ENCODE peak calls at places on chromosomes 1 and 21, in five cellular contexts. One of them, this sample, is unnamed.

GRCh38 chr1:89547563-89548485 is 23.2 kb downstream of the LRRC8B start:
- DNase-seq in A549: peak
- DNase-seq in K562: no peak
- DNase-seq in GM12878: no peak
- DNase-seq in HepG2: peak
- DNase-seq in this sample: no peak

GRCh38 chr1:203273869-203274602 is 31.3 kb upstream of the BTG2 start:
- DNase-seq in GM12878: no peak
- DNase-seq in K562: no peak
- DNase-seq in HepG2: no peak
- DNase-seq in A549: no peak
- DNase-seq in this sample: no peak

GRCh38 chr21:41507521-41508414 is at the start of gene TMPRSS2:
- DNase-seq in HepG2: no peak
- DNase-seq in K562: no peak
- DNase-seq in A549: no peak
- DNase-seq in GM12878: no peak
- DNase-seq in this sample: no peak

GRCh38 chr1:60984066-60984799 is 98.1 kb upstream of the NFIA start:
- DNase-seq in K562: no peak
- DNase-seq in GM12878: no peak
- DNase-seq in A549: no peak
- DNase-seq in HepG2: no peak
- DNase-seq in this sample: no peak

GRCh38 chr1:50548243-50548642 is 125.0 kb upstream of the DMRTA2 start:
- DNase-seq in K562: no peak
- DNase-seq in A549: no peak
- DNase-seq in GM12878: no peak
- DNase-seq in HepG2: no peak
- DNase-seq in this sample: no peak

GRCh38 chr1:38559180-38559874 is 300.2 kb downstream of the RRAGC start:
- DNase-seq in HepG2: no peak
- DNase-seq in A549: no peak
- DNase-seq in K562: no peak
- DNase-seq in GM12878: peak
- DNase-seq in this sample: no peak

GRCh38 chr21:43343095-43343991 is 83.6 kb downstream of the SIK1 start:
- DNase-seq in HepG2: peak
- DNase-seq in K562: no peak
- DNase-seq in A549: peak
- DNase-seq in GM12878: no peak
- DNase-seq in this sample: no peak

GRCh38 chr1:18923721-18924610 is 21.6 kb upstream of the ALDH4A1 start:
- DNase-seq in GM12878: no peak
- DNase-seq in K562: no peak
- DNase-seq in A549: no peak
- DNase-seq in HepG2: no peak
- DNase-seq in this sample: no peak

GRCh38 chr1:61967750-61968149 is 225.5 kb downstream of the PATJ start:
- DNase-seq in HepG2: no peak
- DNase-seq in K562: no peak
- DNase-seq in A549: no peak
- DNase-seq in GM12878: no peak
- DNase-seq in this sample: no peak

GRCh38 chr1:70818391-70818790 is 229.2 kb downstream of the PTGER3 start:
- DNase-seq in HepG2: no peak
- DNase-seq in K562: no peak
- DNase-seq in A549: no peak
- DNase-seq in GM12878: no peak
- DNase-seq in this sample: no peak

GRCh38 chr1:147847831-147848230 is 54.8 kb upstream of the GJA8 start:
- DNase-seq in HepG2: no peak
- DNase-seq in K562: peak
- DNase-seq in A549: no peak
- DNase-seq in GM12878: no peak
- DNase-seq in this sample: no peak

GRCh38 chr1:10589074-10589473 is 114.3 kb downstream of the PEX14 start:
- DNase-seq in HepG2: no peak
- DNase-seq in GM12878: no peak
- DNase-seq in K562: no peak
- DNase-seq in A549: no peak
- DNase-seq in this sample: no peak

GRCh38 chr1:110824192-110824591 is 48.8 kb upstream of the CD53 start:
- DNase-seq in HepG2: no peak
- DNase-seq in K562: no peak
- DNase-seq in GM12878: no peak
- DNase-seq in A549: no peak
- DNase-seq in this sample: no peak

GRCh38 chr1:208183977-208184901 is 59.9 kb downstream of the PLXNA2 start:
- DNase-seq in A549: peak
- DNase-seq in HepG2: peak
- DNase-seq in K562: peak
- DNase-seq in GM12878: no peak
- DNase-seq in this sample: no peak

GRCh38 chr1:228393811-228394570 is 12.6 kb downstream of the TRIM11 start:
- DNase-seq in GM12878: no peak
- DNase-seq in K562: no peak
- DNase-seq in HepG2: no peak
- DNase-seq in A549: no peak
- DNase-seq in this sample: no peak

GRCh38 chr1:203769505-203770343 is 4.7 kb downstream of the LAX1 start:
- DNase-seq in GM12878: no peak
- DNase-seq in HepG2: peak
- DNase-seq in K562: no peak
- DNase-seq in A549: peak
- DNase-seq in this sample: no peak

GRCh38 chr21:16159213-16159970 is 429.6 kb downstream of the USP25 start:
- DNase-seq in A549: peak
- DNase-seq in GM12878: no peak
- DNase-seq in HepG2: no peak
- DNase-seq in K562: no peak
- DNase-seq in this sample: no peak

GRCh38 chr1:116284819-116285390 is 88.1 kb upstream of the ATP1A1 start:
- DNase-seq in GM12878: no peak
- DNase-seq in HepG2: no peak
- DNase-seq in A549: no peak
- DNase-seq in K562: no peak
- DNase-seq in this sample: no peak

GRCh38 chr1:101474039-101474665 is 237.3 kb downstream of the S1PR1 start:
- DNase-seq in HepG2: peak
- DNase-seq in GM12878: no peak
- DNase-seq in A549: peak
- DNase-seq in K562: peak
- DNase-seq in this sample: no peak

GRCh38 chr1:151820940-151821339 is 10.7 kb downstream of the RORC start:
- DNase-seq in K562: no peak
- DNase-seq in HepG2: no peak
- DNase-seq in A549: no peak
- DNase-seq in GM12878: no peak
- DNase-seq in this sample: no peak

DNA sequence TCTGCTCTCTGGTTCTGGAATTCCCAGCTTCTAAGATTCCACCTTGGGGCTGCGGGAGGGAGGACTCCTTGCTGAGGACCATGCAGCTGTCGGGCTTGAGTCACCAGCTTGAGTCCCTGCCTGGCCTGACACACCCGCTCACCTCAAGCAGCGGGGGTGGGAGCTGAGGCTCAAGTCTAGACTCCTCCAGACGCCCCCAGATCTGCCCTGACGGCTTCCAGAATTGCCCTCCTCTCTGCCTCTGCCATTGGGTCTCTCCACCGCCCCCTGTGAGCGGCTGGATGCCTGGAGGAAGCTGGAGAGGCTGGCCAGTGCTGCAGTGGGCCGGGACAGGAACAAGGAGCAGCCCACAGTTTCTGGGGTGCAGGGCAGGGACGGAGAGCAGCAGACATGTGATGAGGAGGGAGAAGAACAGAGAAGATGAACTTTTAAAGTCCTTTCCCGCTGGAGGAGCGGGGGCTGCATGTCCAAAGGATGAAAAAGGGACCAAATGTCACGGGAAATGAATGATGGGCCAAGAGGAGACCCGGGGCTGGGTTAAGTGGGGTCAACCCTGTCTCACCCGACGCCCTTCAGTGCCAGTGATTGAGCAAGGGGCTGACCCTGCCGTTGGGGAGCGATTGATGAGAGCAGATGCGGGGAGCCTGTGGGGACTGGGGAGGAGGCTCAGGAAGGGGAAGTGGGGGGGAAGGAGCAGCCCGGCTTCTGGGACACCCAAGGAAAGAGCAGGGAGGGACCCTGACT is 13.5 kb downstream of the CRABP2 start:
- DNase-seq in GM12878: no peak
- DNase-seq in A549: peak
- DNase-seq in K562: peak
- DNase-seq in HepG2: no peak
- DNase-seq in this sample: peak
- TF ChIP-seq CHD2 in GM12878: no peak
- TF ChIP-seq CHD2 in A549: no peak
- TF ChIP-seq CHD2 in K562: no peak
- TF ChIP-seq CHD2 in HepG2: no peak
- TF ChIP-seq CHD2 in this sample: no peak

DNA sequence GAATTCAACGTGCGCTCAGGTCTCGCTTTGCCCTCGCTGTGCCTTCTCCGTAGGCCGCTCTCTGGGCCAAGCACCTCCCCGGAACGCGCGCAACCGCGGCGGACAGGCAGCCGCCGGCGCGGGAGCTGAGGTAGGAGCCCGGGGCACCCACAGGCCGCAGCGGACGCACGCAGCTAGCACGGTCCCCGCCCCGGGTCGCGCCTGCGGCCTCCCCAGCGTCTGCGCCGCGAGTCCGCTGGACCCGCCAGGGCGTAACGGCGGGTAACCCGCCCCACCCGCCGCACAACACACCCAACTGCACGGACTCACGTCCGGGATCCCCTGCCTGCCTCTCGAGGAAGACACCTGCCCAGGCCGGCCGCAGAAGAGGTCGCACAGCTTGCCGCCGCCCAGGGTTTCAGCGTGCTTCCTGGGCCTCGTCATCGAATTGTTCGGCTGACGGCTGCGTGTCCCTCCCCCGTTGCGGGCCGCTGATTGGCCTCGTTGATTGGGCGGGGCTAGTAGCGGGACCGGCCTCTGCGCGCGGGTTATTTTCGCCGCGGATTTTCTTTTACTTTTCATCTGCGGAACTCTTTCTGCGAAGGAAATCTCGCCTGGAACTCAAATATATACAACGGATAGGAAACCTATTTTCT is at the start of gene CLCC1:
- DNase-seq in A549: peak
- DNase-seq in GM12878: peak
- DNase-seq in HepG2: peak
- DNase-seq in K562: peak
- DNase-seq in this sample: peak
- TF ChIP-seq POLR2A in A549: peak
- TF ChIP-seq POLR2A in GM12878: peak
- TF ChIP-seq POLR2A in HepG2: peak
- TF ChIP-seq POLR2A in K562: peak
- TF ChIP-seq POLR2A in this sample: no peak

DNA sequence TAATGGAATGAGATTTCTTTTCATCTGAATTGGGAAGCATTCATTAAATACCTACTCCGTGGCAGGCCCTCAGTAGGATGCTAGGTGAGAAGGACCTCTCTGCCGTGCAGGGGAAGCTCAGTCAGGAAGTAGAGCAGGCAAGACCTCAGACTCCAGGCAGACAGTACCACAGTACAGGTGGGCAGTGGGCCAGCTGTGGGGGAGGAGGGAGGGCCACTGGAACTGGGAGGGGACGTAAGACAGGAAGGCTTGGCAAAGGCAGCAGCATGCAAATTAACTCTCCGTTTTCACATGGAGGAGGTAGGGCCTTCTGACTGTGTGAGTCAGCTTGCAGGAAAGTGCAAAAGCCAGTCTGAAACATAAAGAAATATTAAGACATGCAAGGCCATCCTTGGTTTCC is 157.8 kb downstream of the TRIM33 start:
- DNase-seq in K562: no peak
- DNase-seq in HepG2: peak
- DNase-seq in A549: no peak
- DNase-seq in GM12878: no peak
- DNase-seq in this sample: peak
- TF ChIP-seq CHD2 in K562: no peak
- TF ChIP-seq CHD2 in HepG2: no peak
- TF ChIP-seq CHD2 in A549: no peak
- TF ChIP-seq CHD2 in GM12878: no peak
- TF ChIP-seq CHD2 in this sample: no peak

DNA sequence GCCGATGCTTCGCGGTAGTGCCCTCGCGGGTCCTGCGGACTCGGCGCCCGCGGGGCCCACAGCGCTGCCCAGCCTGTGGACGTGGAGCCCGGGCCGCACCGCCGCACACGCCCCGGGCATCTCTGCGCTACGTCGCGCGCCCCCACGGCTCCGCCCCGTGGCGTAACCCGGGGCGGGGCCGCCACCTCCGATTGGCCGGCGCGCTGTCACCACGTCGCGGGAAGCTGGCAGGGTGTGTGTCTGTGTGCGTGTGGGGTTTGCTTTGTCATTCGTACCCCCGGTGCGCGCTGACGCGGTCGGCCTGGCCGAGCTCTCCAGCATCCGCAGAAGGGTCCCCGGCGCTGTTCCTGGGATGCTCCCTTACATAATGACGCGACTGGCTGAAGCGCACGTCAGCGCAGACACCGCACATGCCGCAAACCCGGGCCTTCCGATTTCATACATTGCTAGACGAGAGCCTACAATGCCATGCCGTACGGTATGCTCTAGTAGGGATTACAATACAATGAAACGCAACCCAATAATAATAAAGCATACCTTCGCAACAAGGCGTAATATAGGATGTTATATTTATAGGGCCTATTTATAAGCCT is 528 bp upstream of the MACO1 start:
- DNase-seq in HepG2: peak
- DNase-seq in GM12878: no peak
- DNase-seq in A549: peak
- DNase-seq in K562: peak
- DNase-seq in this sample: peak
- TF ChIP-seq POLR2A in HepG2: peak
- TF ChIP-seq POLR2A in GM12878: peak
- TF ChIP-seq POLR2A in A549: peak
- TF ChIP-seq POLR2A in K562: peak
- TF ChIP-seq POLR2A in this sample: peak

DNA sequence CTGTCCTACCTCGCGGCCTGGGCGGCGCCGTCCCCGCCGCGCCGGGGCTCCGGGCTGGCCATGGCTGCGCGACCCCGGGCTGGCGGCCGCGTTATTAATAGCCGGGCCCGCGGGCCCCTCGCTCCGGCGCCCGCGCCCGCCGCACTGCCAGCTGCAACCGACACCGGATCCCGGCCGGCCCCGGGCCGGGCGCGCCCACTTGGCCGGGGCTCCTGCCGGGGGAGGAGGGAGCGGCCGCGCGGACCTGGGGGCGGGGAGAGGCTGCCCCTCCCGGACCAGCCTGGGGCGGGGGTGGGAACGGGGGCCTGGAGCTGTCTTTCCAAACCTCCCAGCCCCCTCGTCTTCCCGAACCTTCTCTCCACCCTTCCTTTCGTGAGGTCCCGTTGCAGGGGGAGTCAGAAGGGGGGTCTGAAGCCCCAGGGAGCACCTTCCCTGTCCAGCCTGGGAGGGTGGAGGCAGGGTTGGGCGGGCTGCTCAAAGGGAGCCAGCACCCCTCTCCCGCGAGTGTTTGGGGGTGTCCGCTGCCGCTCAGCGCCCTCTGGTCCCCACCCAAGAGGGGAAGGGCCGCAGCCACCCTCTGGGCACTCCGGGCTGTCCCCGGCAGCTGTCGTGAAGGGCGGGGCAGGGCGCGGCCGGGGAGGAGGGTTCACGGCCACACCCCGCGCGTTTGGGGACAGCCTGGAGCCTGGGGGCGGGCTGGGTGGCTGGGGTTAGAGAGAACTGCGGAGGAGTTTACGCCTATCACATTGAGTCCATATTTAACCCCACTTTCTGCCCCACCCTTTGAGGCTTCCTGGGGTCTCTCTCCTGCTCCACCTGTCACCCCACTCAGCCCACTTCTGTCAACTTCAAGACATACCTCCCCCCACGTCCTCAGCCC is at the start of gene SYNC:
- DNase-seq in K562: peak
- DNase-seq in GM12878: no peak
- DNase-seq in HepG2: no peak
- DNase-seq in A549: peak
- DNase-seq in this sample: no peak
- TF ChIP-seq CHD2 in K562: no peak
- TF ChIP-seq CHD2 in GM12878: no peak
- TF ChIP-seq CHD2 in HepG2: no peak
- TF ChIP-seq CHD2 in A549: no peak
- TF ChIP-seq CHD2 in this sample: no peak

This sample was measured in H1.